ENCODE peak calls at places on chromosome 20, in four cellular contexts. E is HepG2, F is GM12878, U is K562. D is an unnamed sample.

GRCh38 chr20:51542033-51542893 is at the start of gene NFATC2:
- DNase-seq in E (peak; percentile 65), F (no peak), U (peak; percentile 96), D (peak; percentile 59)

GRCh38 chr20:52482049-52482448 is 290.5 kb upstream of the ZFP64 start:
- DNase-seq in F (no peak), U (no peak), E (no peak), D (no peak)

GRCh38 chr20:57394087-57395082 is 3.2 kb downstream of the RBM38 start:
- DNase-seq in F (no peak), U (no peak), E (no peak), D (no peak)

GRCh38 chr20:39518649-39519048 is 556.5 kb downstream of the DHX35 start:
- DNase-seq in E (no peak), F (no peak), U (no peak), D (no peak)

GRCh38 chr20:20017001-20017851 is at the start of gene NAA20:
- DNase-seq in F (peak; percentile 45), E (peak; percentile 94), U (peak; percentile 86), D (peak; percentile 96)

GRCh38 chr20:10731190-10731955 is 57.6 kb upstream of the JAG1 start:
- DNase-seq in F (no peak), E (no peak), U (no peak), D (no peak)

GRCh38 chr20:57578476-57579165 is 17.7 kb downstream of the PCK1 start:
- DNase-seq in F (no peak), E (no peak), U (no peak), D (no peak)

GRCh38 chr20:14553774-14554524 is 216.5 kb upstream of the FLRT3 start:
- DNase-seq in F (no peak), E (no peak), U (no peak), D (no peak)

GRCh38 chr20:58213112-58213511 is 15.3 kb downstream of the ANKRD60 start:
- DNase-seq in U (no peak), E (no peak), F (no peak), D (no peak)

GRCh38 chr20:14444106-14444505 is 106.7 kb upstream of the FLRT3 start:
- DNase-seq in E (no peak), F (no peak), U (no peak), D (no peak)

GRCh38 chr20:8527998-8528397 is 395.9 kb downstream of the PLCB1 start:
- DNase-seq in U (no peak), F (peak; percentile 38), E (no peak), D (no peak)

GRCh38 chr20:35601021-35601973 is 14.3 kb upstream of the SPAG4 start:
- DNase-seq in E (peak; percentile 35), U (peak; percentile 83), F (no peak), D (peak; percentile 80)

GRCh38 chr20:24102290-24102689 is 113.7 kb upstream of the GGTLC1 start:
- DNase-seq in U (no peak), F (no peak), E (peak; percentile 35), D (peak; percentile 65)

GRCh38 chr20:47201074-47201730 is 155.3 kb downstream of the ZMYND8 start:
- DNase-seq in E (peak; percentile 41), U (no peak), F (no peak), D (no peak)

GRCh38 chr20:63876489-63877036 is 11.5 kb downstream of the TPD52L2 start:
- DNase-seq in E (no peak), U (no peak), F (no peak), D (no peak)

GRCh38 chr20:24672886-24673677 is 203.7 kb downstream of the SYNDIG1 start:
- DNase-seq in E (no peak), F (no peak), U (no peak), D (no peak)

GRCh38 chr20:33231237-33231636 is 4.6 kb upstream of the BPIFA1 start:
- DNase-seq in E (no peak), U (no peak), F (no peak), D (no peak)

GRCh38 chr20:57061058-57061900 is 205.2 kb downstream of the BMP7 start:
- DNase-seq in E (no peak), U (peak; percentile 31), F (no peak), D (peak; percentile 80)

GRCh38 chr20:49287555-49288249 is 9.8 kb upstream of the ZNFX1 start:
- DNase-seq in E (peak; percentile 61), F (no peak), U (peak; percentile 30), D (no peak)

GRCh38 chr20:47354388-47354709 is 2.1 kb downstream of the ZMYND8 start:
- DNase-seq in E (no peak), U (no peak), F (no peak), D (no peak)

GRCh38 chr20:10861619-10862018 is 187.8 kb upstream of the JAG1 start:
- DNase-seq in E (peak; percentile 59), F (no peak), U (no peak), D (no peak)

GRCh38 chr20:45097485-45098095 is 3.3 kb downstream of the KCNS1 start:
- DNase-seq in E (no peak), F (no peak), U (no peak), D (peak; percentile 50)

GRCh38 chr20:33694666-33695065 is 8.5 kb upstream of the E2F1 start:
- DNase-seq in E (no peak), U (no peak), F (no peak), D (no peak)

GRCh38 chr20:2005359-2005758 is 11.5 kb upstream of the PDYN start:
- DNase-seq in E (no peak), U (no peak), F (no peak), D (no peak)

GRCh38 chr20:17992224-17992637 is 23.4 kb downstream of the MGME1 start:
- DNase-seq in E (no peak), U (no peak), F (peak; percentile 44), D (no peak)

GRCh38 chr20:57594092-57594911 is 25.9 kb downstream of the ZBP1 start:
- DNase-seq in E (peak; percentile 33), U (peak; percentile 82), F (no peak), D (peak; percentile 74)

GRCh38 chr20:8616792-8617191 is 452.1 kb upstream of the PLCB4 start:
- DNase-seq in E (no peak), F (no peak), U (no peak), D (no peak)

GRCh38 chr20:61832181-61832580 is 233.5 kb downstream of the TAF4 start:
- DNase-seq in E (no peak), U (no peak), F (no peak), D (no peak)
- TF ChIP-seq CREM in E (no peak), U (no peak), F (no peak), D (no peak)

GRCh38 chr20:3471397-3472021 is 691 bp downstream of the ATRN start:
- DNase-seq in E (no peak), F (no peak), U (peak; percentile 13), D (no peak)

GRCh38 chr20:3472105-3472504 is 1.3 kb downstream of the ATRN start:
- DNase-seq in E (peak; percentile 41), U (peak; percentile 32), F (no peak), D (no peak)

GRCh38 chr20:3470208-3470626 is 601 bp upstream of the ATRN start:
- DNase-seq in F (no peak), E (no peak), U (no peak), D (no peak)

GRCh38 chr20:3473324-3473723 is 2.5 kb downstream of the ATRN start:
- DNase-seq in E (no peak), F (no peak), U (no peak), D (no peak)

DNA sequence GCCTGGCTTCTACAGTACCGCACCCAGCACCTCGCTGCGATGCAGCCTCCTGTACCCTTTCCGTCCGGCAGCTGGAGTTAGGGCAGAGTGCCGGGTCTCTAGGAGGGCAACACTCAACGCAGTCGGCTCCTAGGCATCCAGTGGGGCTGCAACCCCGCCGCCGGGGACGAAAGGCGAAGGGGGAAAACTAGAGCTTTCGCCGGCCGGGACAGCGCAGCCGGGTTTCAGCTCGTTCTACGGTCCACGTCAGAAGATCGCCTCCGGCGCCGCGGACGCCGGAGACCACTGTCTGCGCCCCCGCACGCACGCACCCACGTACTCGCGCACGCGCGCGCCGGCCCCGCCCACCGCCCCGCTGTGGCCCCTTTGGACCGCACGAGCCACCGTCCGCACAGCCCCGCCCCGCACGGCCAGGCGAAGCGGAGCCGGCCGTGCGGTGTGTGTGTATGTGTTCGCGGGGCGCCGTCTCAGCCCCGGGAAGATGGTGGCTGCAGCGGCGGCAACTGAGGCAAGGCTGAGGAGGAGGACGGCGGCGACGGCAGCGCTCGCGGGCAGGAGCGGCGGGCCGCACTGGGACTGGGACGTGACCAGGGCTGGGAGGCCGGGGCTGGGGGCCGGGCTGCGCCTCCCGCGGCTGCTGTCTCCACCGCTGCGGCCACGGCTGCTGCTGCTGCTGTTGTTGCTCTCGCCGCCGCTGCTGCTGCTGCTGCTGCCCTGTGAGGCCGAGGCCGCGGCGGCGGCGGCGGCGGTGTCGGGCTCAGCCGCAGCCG is at the start of gene ATRN:
- DNase-seq in F (peak; percentile 47), E (peak; percentile 87), U (peak; percentile 93), D (peak; percentile 82)
- TF ChIP-seq USF2 in F (no peak), E (no peak), U (no peak), D (no peak)

DNA sequence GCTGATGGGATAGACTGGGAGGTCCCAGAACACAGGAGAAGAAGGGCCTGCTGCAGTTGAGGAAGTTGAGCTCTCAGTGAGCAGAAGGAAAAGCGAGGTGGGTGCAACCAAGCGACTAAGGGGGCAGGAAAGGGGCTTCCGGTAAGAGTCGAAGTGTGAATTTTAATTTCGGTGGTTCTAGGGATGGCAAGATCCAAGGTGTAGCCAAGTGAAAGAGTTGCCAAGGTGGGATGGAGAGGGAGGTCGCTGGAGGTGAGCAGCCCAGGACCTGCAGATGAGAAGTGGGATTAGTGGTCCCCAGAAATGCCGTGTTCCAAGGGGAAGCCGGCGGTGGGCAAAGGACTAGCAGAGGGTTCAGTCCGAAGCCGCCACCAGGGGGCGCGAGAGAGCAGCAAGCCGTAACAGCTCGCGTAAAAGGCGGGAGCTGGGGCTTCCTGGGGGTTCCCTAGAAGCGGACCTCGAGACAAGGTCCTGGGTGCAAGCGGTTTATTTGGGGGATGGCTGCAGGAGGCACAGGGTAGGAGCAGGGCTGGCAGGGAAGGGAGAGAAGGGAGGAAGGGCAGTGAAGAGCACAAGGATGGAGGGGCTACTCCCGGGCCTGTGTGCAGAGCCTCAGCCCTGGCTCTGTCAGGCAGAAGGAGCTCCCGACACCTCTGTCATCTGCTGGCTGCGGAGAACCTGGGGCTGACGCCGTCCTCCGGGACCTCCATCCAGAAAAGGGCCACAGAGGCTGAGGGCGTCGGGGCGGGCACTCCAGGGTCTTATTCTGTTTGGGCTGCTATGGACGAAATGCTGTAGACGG is 103.6 kb downstream of the PAX1 start:
- DNase-seq in E (peak; percentile 31), F (no peak), U (peak; percentile 72), D (peak; percentile 89)
- TF ChIP-seq CREB1 in E (no peak), F (no peak), U (no peak), D (no peak)

GRCh38 chr20:61435823-61436220 is 183.8 kb downstream of the CDH4 start:
- DNase-seq in F (no peak), U (no peak), E (no peak), D (no peak)

GRCh38 chr20:61435184-61435822 is 183.2 kb downstream of the CDH4 start:
- DNase-seq in E (no peak), U (no peak), F (no peak), D (no peak)

GRCh38 chr20:61436268-61436667 is 184.2 kb downstream of the CDH4 start:
- DNase-seq in F (no peak), U (no peak), E (no peak), D (no peak)

GRCh38 chr20:61437280-61438206 is 185.5 kb downstream of the CDH4 start:
- DNase-seq in U (no peak), E (no peak), F (no peak), D (no peak)

DNA sequence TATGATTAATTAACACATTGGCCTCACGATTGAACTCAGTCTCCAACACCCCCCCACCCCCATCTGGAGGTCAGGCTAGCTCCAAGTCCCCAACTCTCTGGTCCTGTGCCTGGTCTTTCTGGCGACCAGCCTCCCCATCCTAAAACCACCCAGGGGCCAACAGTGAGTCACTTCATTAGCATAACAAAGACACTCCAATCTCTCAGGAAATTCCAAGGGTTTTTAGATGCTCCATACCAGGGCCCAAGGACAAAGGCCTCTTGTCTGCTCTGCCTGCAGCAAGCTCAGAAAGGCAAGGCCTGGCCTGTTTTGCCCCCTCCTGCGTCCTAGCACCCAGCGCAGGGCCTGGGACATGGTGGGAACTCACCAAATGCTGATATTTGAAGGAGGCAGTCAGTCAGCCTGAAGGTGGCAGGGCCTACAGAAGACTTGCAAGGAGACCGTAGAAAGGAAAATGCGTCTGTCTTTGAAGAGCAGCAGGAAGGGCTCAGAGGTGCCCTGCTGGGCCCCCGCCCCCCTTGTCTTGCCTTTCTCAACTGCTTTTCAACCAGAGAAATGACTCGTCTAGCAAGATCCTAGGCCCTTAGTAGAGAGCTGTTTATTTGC is 184.7 kb downstream of the CDH4 start:
- DNase-seq in F (no peak), E (no peak), U (no peak), D (peak; percentile 86)
- TF ChIP-seq CREM in F (no peak), E (no peak), U (no peak), D (peak; percentile 49)

D was measured in WTC11.